ENCODE peak calls at places on chromosomes 5 and 9, in eight cellular contexts. One of them, this sample, is unnamed.

GRCh38 chr5:77560677-77561263 is 68.7 kb upstream of the WDR41 start:
- DNase-seq in hepatocyte: peak
- DNase-seq in Peyer's patch: no peak
- DNase-seq in stomach: no peak
- DNase-seq in CD8-positive, alpha-beta T cell: no peak
- DNase-seq in cardiac fibroblast: peak
- DNase-seq in Calu3: peak
- DNase-seq in ovary: no peak
- DNase-seq in this sample: peak

GRCh38 chr5:11385251-11385900 is 518.9 kb downstream of the CTNND2 start:
- DNase-seq in Peyer's patch: no peak
- DNase-seq in ovary: no peak
- DNase-seq in CD8-positive, alpha-beta T cell: no peak
- DNase-seq in hepatocyte: peak
- DNase-seq in Calu3: no peak
- DNase-seq in cardiac fibroblast: peak
- DNase-seq in stomach: no peak
- DNase-seq in this sample: no peak

GRCh38 chr5:144205141-144205551 is 34.5 kb downstream of the KCTD16 start:
- DNase-seq in stomach: no peak
- DNase-seq in Peyer's patch: no peak
- DNase-seq in hepatocyte: peak
- DNase-seq in cardiac fibroblast: peak
- DNase-seq in Calu3: peak
- DNase-seq in CD8-positive, alpha-beta T cell: no peak
- DNase-seq in ovary: no peak
- DNase-seq in this sample: no peak

GRCh38 chr9:127195976-127196825 is 68.4 kb upstream of the GARNL3 start:
- DNase-seq in Calu3: no peak
- DNase-seq in stomach: no peak
- DNase-seq in hepatocyte: no peak
- DNase-seq in CD8-positive, alpha-beta T cell: no peak
- DNase-seq in cardiac fibroblast: no peak
- DNase-seq in Peyer's patch: no peak
- DNase-seq in ovary: no peak
- DNase-seq in this sample: no peak

GRCh38 chr9:137678202-137678601 is 59.4 kb downstream of the EHMT1 start:
- DNase-seq in Peyer's patch: no peak
- DNase-seq in ovary: no peak
- DNase-seq in Calu3: no peak
- DNase-seq in CD8-positive, alpha-beta T cell: no peak
- DNase-seq in stomach: no peak
- DNase-seq in hepatocyte: no peak
- DNase-seq in cardiac fibroblast: no peak
- DNase-seq in this sample: no peak

GRCh38 chr5:173010021-173010420 is 26.4 kb downstream of the ATP6V0E1 start:
- DNase-seq in cardiac fibroblast: no peak
- DNase-seq in hepatocyte: no peak
- DNase-seq in Peyer's patch: no peak
- DNase-seq in ovary: no peak
- DNase-seq in Calu3: no peak
- DNase-seq in stomach: no peak
- DNase-seq in CD8-positive, alpha-beta T cell: no peak
- DNase-seq in this sample: no peak

GRCh38 chr5:100550531-100551036 is 15.4 kb downstream of the FAM174A start:
- DNase-seq in CD8-positive, alpha-beta T cell: no peak
- DNase-seq in stomach: no peak
- DNase-seq in ovary: no peak
- DNase-seq in hepatocyte: no peak
- DNase-seq in Calu3: no peak
- DNase-seq in cardiac fibroblast: peak
- DNase-seq in Peyer's patch: no peak
- DNase-seq in this sample: no peak

GRCh38 chr9:86667307-86667706 is 280.0 kb downstream of the GAS1 start:
- DNase-seq in ovary: no peak
- DNase-seq in Peyer's patch: no peak
- DNase-seq in stomach: no peak
- DNase-seq in Calu3: no peak
- DNase-seq in hepatocyte: no peak
- DNase-seq in cardiac fibroblast: peak
- DNase-seq in CD8-positive, alpha-beta T cell: no peak
- DNase-seq in this sample: peak

GRCh38 chr9:98593354-98594253 is 115.1 kb downstream of the GABBR2 start:
- DNase-seq in CD8-positive, alpha-beta T cell: no peak
- DNase-seq in cardiac fibroblast: no peak
- DNase-seq in Calu3: no peak
- DNase-seq in ovary: no peak
- DNase-seq in Peyer's patch: no peak
- DNase-seq in stomach: no peak
- DNase-seq in hepatocyte: no peak
- DNase-seq in this sample: no peak

GRCh38 chr9:134403682-134404301 is 77.5 kb downstream of the RXRA start:
- DNase-seq in Calu3: no peak
- DNase-seq in cardiac fibroblast: peak
- DNase-seq in Peyer's patch: peak
- DNase-seq in stomach: peak
- DNase-seq in CD8-positive, alpha-beta T cell: peak
- DNase-seq in hepatocyte: no peak
- DNase-seq in ovary: peak
- DNase-seq in this sample: no peak

GRCh38 chr9:133861103-133861502 is 123.0 kb upstream of the SARDH start:
- DNase-seq in ovary: no peak
- DNase-seq in Calu3: no peak
- DNase-seq in Peyer's patch: no peak
- DNase-seq in stomach: no peak
- DNase-seq in cardiac fibroblast: no peak
- DNase-seq in CD8-positive, alpha-beta T cell: no peak
- DNase-seq in hepatocyte: no peak
- DNase-seq in this sample: no peak

GRCh38 chr5:88952996-88953643 is 70.1 kb upstream of the MEF2C start:
- DNase-seq in stomach: no peak
- DNase-seq in Calu3: no peak
- DNase-seq in CD8-positive, alpha-beta T cell: no peak
- DNase-seq in Peyer's patch: no peak
- DNase-seq in hepatocyte: no peak
- DNase-seq in ovary: no peak
- DNase-seq in cardiac fibroblast: no peak
- DNase-seq in this sample: no peak

GRCh38 chr5:116265506-116265905 is 180.7 kb downstream of the COMMD10 start:
- DNase-seq in stomach: no peak
- DNase-seq in ovary: no peak
- DNase-seq in cardiac fibroblast: no peak
- DNase-seq in CD8-positive, alpha-beta T cell: no peak
- DNase-seq in Calu3: no peak
- DNase-seq in Peyer's patch: no peak
- DNase-seq in hepatocyte: no peak
- DNase-seq in this sample: no peak

GRCh38 chr5:42250-42649 is 49.7 kb upstream of the PLEKHG4B start:
- DNase-seq in stomach: no peak
- DNase-seq in cardiac fibroblast: peak
- DNase-seq in Calu3: peak
- DNase-seq in CD8-positive, alpha-beta T cell: no peak
- DNase-seq in ovary: no peak
- DNase-seq in Peyer's patch: no peak
- DNase-seq in hepatocyte: no peak
- DNase-seq in this sample: no peak
- TF ChIP-seq CTCF in stomach: no peak
- TF ChIP-seq CTCF in cardiac fibroblast: peak
- TF ChIP-seq CTCF in Calu3: peak
- TF ChIP-seq CTCF in CD8-positive, alpha-beta T cell: no peak
- TF ChIP-seq CTCF in ovary: no peak
- TF ChIP-seq CTCF in Peyer's patch: no peak
- TF ChIP-seq CTCF in hepatocyte: peak
- TF ChIP-seq CTCF in this sample: peak

DNA sequence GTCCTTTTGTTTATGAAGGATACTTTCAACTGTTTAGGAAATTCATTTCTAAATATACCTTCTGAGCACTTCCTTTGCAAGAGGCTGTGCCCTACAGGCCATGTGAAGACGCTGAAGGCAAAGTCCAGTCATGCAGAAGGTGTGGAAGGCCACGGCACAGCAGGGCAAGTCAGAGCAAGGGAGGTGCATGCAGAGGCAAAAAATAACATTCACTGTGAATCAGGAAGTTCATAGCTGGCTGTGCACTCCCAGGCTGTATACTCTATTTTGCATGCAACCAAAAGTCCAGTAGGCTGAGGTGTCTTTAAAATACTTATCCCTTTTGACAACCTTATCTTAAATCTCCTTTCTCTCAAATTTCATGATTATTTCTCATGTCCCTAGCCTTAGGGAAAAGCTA is 50.3 kb downstream of the GNAQ start:
- DNase-seq in CD8-positive, alpha-beta T cell: no peak
- DNase-seq in ovary: no peak
- DNase-seq in Peyer's patch: no peak
- DNase-seq in cardiac fibroblast: peak
- DNase-seq in stomach: peak
- DNase-seq in hepatocyte: peak
- DNase-seq in Calu3: peak
- DNase-seq in this sample: peak
- TF ChIP-seq CTCF in CD8-positive, alpha-beta T cell: no peak
- TF ChIP-seq CTCF in ovary: no peak
- TF ChIP-seq CTCF in Peyer's patch: peak
- TF ChIP-seq CTCF in cardiac fibroblast: peak
- TF ChIP-seq CTCF in stomach: no peak
- TF ChIP-seq CTCF in hepatocyte: no peak
- TF ChIP-seq CTCF in Calu3: no peak
- TF ChIP-seq CTCF in this sample: no peak

GRCh38 chr5:79263-79662 is 12.7 kb upstream of the PLEKHG4B start:
- DNase-seq in Calu3: no peak
- DNase-seq in CD8-positive, alpha-beta T cell: no peak
- DNase-seq in Peyer's patch: no peak
- DNase-seq in cardiac fibroblast: no peak
- DNase-seq in ovary: no peak
- DNase-seq in stomach: no peak
- DNase-seq in hepatocyte: no peak
- DNase-seq in this sample: no peak

GRCh38 chr5:78805-79149 is 13.2 kb upstream of the PLEKHG4B start:
- DNase-seq in CD8-positive, alpha-beta T cell: no peak
- DNase-seq in Calu3: no peak
- DNase-seq in ovary: no peak
- DNase-seq in cardiac fibroblast: no peak
- DNase-seq in stomach: no peak
- DNase-seq in Peyer's patch: no peak
- DNase-seq in hepatocyte: no peak
- DNase-seq in this sample: no peak

GRCh38 chr5:77170-77501 is 14.8 kb upstream of the PLEKHG4B start:
- DNase-seq in ovary: no peak
- DNase-seq in cardiac fibroblast: no peak
- DNase-seq in stomach: no peak
- DNase-seq in Calu3: no peak
- DNase-seq in CD8-positive, alpha-beta T cell: no peak
- DNase-seq in hepatocyte: no peak
- DNase-seq in Peyer's patch: no peak
- DNase-seq in this sample: no peak

GRCh38 chr5:77546-77945 is 14.4 kb upstream of the PLEKHG4B start:
- DNase-seq in CD8-positive, alpha-beta T cell: no peak
- DNase-seq in cardiac fibroblast: no peak
- DNase-seq in stomach: no peak
- DNase-seq in ovary: no peak
- DNase-seq in Calu3: no peak
- DNase-seq in Peyer's patch: no peak
- DNase-seq in hepatocyte: no peak
- DNase-seq in this sample: no peak

DNA sequence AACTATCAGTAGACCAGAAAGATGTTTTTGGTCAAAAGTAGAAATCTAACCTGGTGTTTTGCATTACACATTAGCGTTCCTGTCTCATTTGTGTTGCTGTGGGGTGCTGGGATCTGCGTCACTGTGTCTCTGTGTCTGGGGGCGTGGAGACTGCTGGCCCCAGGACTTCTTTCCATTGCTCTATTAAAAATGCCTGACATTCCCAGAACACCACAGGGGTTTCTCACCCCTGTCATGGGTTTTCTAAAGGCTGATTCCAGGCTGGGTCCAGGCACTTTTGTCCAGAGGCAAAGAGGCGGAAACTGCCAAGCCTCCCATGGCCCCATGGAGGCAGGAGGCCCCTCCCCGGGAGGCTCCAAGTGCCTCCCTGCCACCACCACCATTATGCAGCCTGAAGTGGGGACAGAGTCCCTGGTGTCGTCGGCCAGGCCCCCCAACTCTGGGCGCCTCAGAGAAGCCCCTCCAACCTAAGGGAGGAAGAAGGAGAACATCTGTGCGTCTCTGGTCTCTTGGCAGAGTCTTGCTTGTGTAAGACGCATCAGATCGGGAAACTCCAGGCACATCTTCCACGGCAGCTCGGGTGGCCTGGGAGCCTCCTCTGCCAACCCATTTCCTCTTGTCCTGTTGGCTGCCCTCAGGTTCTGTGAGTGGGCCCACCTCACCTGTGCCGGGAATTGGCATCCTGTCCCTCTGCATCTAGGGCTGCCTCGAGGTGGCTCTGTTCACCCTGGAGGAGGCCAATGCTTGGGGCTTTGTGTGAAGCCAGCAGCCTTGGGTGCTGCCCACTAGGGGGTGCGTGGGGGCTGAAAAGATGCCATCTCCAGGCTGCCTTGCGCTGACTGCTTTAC is 13.8 kb upstream of the PLEKHG4B start:
- DNase-seq in Peyer's patch: no peak
- DNase-seq in hepatocyte: no peak
- DNase-seq in cardiac fibroblast: peak
- DNase-seq in stomach: peak
- DNase-seq in CD8-positive, alpha-beta T cell: no peak
- DNase-seq in Calu3: peak
- DNase-seq in ovary: no peak
- DNase-seq in this sample: peak
- TF ChIP-seq CTCF in Peyer's patch: no peak
- TF ChIP-seq CTCF in hepatocyte: peak
- TF ChIP-seq CTCF in cardiac fibroblast: peak
- TF ChIP-seq CTCF in stomach: peak
- TF ChIP-seq CTCF in CD8-positive, alpha-beta T cell: no peak
- TF ChIP-seq CTCF in Calu3: peak
- TF ChIP-seq CTCF in ovary: no peak
- TF ChIP-seq CTCF in this sample: peak

DNA sequence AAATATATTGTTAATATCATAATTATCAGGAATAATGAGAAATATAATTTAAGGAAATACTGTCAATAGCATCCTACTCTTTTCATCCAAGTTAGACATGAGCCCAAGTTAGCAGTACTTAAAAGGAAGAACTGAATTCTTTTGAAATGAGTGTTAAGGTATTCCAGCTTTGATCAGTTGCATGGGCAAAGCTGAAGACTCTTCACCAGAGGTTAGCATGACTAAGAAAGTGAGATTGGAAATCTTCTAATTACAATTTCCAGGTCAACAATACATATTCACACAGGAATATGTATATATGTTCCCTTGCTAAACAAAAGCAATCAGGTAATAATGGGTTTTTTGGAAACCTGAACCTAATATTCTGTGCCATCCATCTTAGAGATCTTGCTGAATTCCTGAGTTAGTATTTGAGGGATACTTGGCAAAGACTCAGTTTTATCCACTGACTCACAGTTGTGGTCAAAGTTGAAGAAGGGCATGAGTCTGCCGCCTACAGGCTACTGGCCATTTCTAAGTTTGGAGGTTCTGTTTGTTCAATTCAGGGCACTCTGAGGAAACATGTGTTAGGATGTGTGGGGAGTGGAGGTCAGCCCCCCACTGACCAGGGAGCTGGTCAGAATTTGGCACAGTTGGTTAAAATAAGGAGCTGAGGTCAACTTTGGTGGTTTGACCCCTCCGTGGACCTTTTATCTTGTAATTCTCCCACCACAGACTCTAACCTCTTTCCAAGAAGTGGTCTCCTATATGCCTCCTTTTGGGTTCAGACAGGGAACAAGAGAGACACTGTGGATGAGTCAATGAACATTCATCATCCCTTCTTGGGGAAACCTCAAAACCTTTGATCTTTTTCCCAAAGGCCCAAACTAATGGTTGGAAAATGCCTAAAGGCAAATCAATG is 118.3 kb downstream of the PIK3R1 start:
- DNase-seq in Peyer's patch: no peak
- DNase-seq in stomach: no peak
- DNase-seq in hepatocyte: no peak
- DNase-seq in cardiac fibroblast: peak
- DNase-seq in ovary: no peak
- DNase-seq in CD8-positive, alpha-beta T cell: no peak
- DNase-seq in Calu3: peak
- DNase-seq in this sample: peak
- TF ChIP-seq CTCF in Peyer's patch: no peak
- TF ChIP-seq CTCF in stomach: no peak
- TF ChIP-seq CTCF in hepatocyte: no peak
- TF ChIP-seq CTCF in cardiac fibroblast: peak
- TF ChIP-seq CTCF in ovary: no peak
- TF ChIP-seq CTCF in CD8-positive, alpha-beta T cell: no peak
- TF ChIP-seq CTCF in Calu3: no peak
- TF ChIP-seq CTCF in this sample: no peak

This sample was measured in RWPE1.